ENCODE peak calls at places on chromosomes 13 and 19, in five cellular contexts. B is K562, Z is H1, V is A549, U is HepG2. J is an unnamed sample.

GRCh38 chr19:36003284-36003683 is 5.3 kb downstream of the SYNE4 start:
- DNase-seq in B (no peak), Z (no peak), V (no peak), U (no peak), J (no peak)

GRCh38 chr13:26483546-26483945 is 73.9 kb upstream of the WASF3 start:
- DNase-seq in B (no peak), Z (no peak), V (no peak), U (no peak), J (no peak)

GRCh38 chr19:11377756-11378155 is 3.3 kb downstream of the SWSAP1 start:
- DNase-seq in B (no peak), Z (no peak), V (no peak), U (no peak), J (peak)

GRCh38 chr13:72891423-72891822 is 109.5 kb downstream of the PIBF1 start:
- DNase-seq in B (no peak), Z (no peak), V (no peak), U (no peak), J (no peak)

GRCh38 chr19:33333615-33334014 is 31.3 kb upstream of the CEBPA start:
- DNase-seq in B (no peak), Z (no peak), V (no peak), U (peak), J (no peak)

GRCh38 chr13:44364601-44365000 is 9.0 kb upstream of the SERP2 start:
- DNase-seq in B (no peak), Z (no peak), V (no peak), U (peak), J (peak)

GRCh38 chr19:49488863-49489537 is 1.6 kb downstream of the RPL13A start:
- DNase-seq in B (no peak), Z (no peak), V (no peak), U (no peak), J (no peak)

GRCh38 chr13:73870970-73871935 is 263.0 kb downstream of the KLF12 start:
- DNase-seq in B (no peak), Z (no peak), V (no peak), U (no peak), J (peak)

GRCh38 chr19:44626067-44626624 is 12.8 kb downstream of the IGSF23 start:
- DNase-seq in B (no peak), Z (no peak), V (peak), U (peak), J (peak)

GRCh38 chr19:1512671-1513491 is at the start of gene ADAMTSL5:
- DNase-seq in B (peak), Z (no peak), V (peak), U (peak), J (peak)

GRCh38 chr19:51135004-51135403 is 7.1 kb upstream of the SIGLEC7 start:
- DNase-seq in B (no peak), Z (no peak), V (no peak), U (no peak), J (no peak)

GRCh38 chr13:81686877-81687276 is 1346.0 kb upstream of the SPRY2 start:
- DNase-seq in B (no peak), Z (no peak), V (no peak), U (no peak), J (no peak)

GRCh38 chr19:42360787-42361544 is 29.1 kb downstream of the CNFN start:
- DNase-seq in B (no peak), Z (peak), V (no peak), U (no peak), J (no peak)

GRCh38 chr13:30526612-30527217 is 61.0 kb upstream of the HMGB1 start:
- DNase-seq in B (no peak), Z (no peak), V (no peak), U (peak), J (peak)

GRCh38 chr13:68234278-68234677 is 1004.1 kb upstream of the PCDH9 start:
- DNase-seq in B (no peak), Z (no peak), V (no peak), U (no peak), J (no peak)

GRCh38 chr19:34644991-34645461 is 31.9 kb downstream of the SCGB2B2 start:
- DNase-seq in B (no peak), Z (no peak), V (no peak), U (no peak), J (no peak)

GRCh38 chr19:11405846-11406643 is 13.1 kb downstream of the RGL3 start:
- DNase-seq in B (no peak), Z (peak), V (no peak), U (no peak), J (no peak)

GRCh38 chr13:43994999-43995859 is 115.5 kb downstream of the LACC1 start:
- DNase-seq in B (no peak), Z (no peak), V (no peak), U (no peak), J (no peak)

GRCh38 chr13:110107568-110108347 is 199.2 kb downstream of the COL4A1 start:
- DNase-seq in B (no peak), Z (peak), V (no peak), U (no peak), J (no peak)

GRCh38 chr19:56837492-56837891 is 3.0 kb downstream of the PEG3 start:
- DNase-seq in B (no peak), Z (no peak), V (no peak), U (peak), J (no peak)

GRCh38 chr19:56403764-56404704 is at the start of gene ZNF583:
- DNase-seq in B (peak), Z (peak), V (peak), U (peak), J (peak)

GRCh38 chr19:31513841-31514240 is 164.6 kb upstream of the TSHZ3 start:
- DNase-seq in B (no peak), Z (peak), V (no peak), U (no peak), J (no peak)

GRCh38 chr19:9354651-9355050 is 8.2 kb upstream of the ZNF177 start:
- DNase-seq in B (no peak), Z (no peak), V (no peak), U (no peak), J (no peak)

GRCh38 chr13:106623799-106624198 is 55.9 kb upstream of the ARGLU1 start:
- DNase-seq in B (no peak), Z (no peak), V (no peak), U (no peak), J (no peak)

GRCh38 chr13:80881495-80882482 is 540.9 kb upstream of the SPRY2 start:
- DNase-seq in B (peak), Z (no peak), V (no peak), U (no peak), J (no peak)

GRCh38 chr13:72970956-72971355 is 87.8 kb upstream of the KLF5 start:
- DNase-seq in B (no peak), Z (no peak), V (no peak), U (no peak), J (peak)

GRCh38 chr13:63305641-63306133 is 1890.0 kb upstream of the PCDH20 start:
- DNase-seq in B (no peak), Z (no peak), V (no peak), U (no peak), J (no peak)

GRCh38 chr19:12956446-12957388 is at the start of gene GADD45GIP1:
- DNase-seq in B (peak), Z (peak), V (peak), U (peak), J (peak)

GRCh38 chr13:111184685-111185401 is 69.7 kb downstream of the ARHGEF7 start:
- DNase-seq in B (no peak), Z (no peak), V (no peak), U (no peak), J (no peak)

GRCh38 chr13:43880451-43880850 is 747 bp downstream of the LACC1 start:
- DNase-seq in B (no peak), Z (no peak), V (no peak), U (no peak), J (no peak)

GRCh38 chr19:50720921-50721291 is 1.3 kb upstream of the SHANK1 start:
- DNase-seq in B (no peak), Z (peak), V (no peak), U (no peak), J (peak)

GRCh38 chr19:14632286-14632685 is 42.4 kb downstream of the ADGRE3 start:
- DNase-seq in B (peak), Z (no peak), V (peak), U (peak), J (peak)

GRCh38 chr19:31548941-31549340 is 199.7 kb upstream of the TSHZ3 start:
- DNase-seq in B (no peak), Z (no peak), V (no peak), U (no peak), J (peak)

GRCh38 chr13:60396008-60396782 is 825 bp upstream of the TDRD3 start:
- DNase-seq in B (peak), Z (peak), V (peak), U (peak), J (peak)

GRCh38 chr19:47836038-47836437 is 14.3 kb downstream of the CRX start:
- DNase-seq in B (no peak), Z (no peak), V (no peak), U (no peak), J (no peak)

GRCh38 chr13:43758834-43759233 is 27.9 kb downstream of the ENOX1 start:
- DNase-seq in B (no peak), Z (no peak), V (no peak), U (no peak), J (no peak)

DNA sequence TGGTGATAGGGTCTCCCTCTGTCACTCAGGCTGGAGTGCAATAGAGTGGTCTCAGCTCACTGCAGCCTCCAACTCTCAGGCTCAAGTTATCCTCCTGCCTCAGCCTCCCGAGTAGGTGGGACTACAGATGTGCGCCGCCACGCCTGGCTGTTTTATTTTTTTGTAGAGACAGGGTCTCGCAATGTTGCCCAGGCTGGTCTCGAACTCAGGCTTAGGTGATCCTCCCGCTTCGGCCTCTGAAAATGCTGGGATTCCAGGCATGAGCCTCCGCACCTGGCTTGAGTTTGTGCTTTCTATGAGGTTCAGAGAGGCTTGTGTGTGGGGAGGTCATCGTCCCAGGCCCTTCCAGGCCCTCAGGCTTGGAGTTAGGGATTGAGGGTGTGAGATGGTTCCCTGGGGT is 39.2 kb upstream of the TNFAIP8L1 start:
- DNase-seq in B (no peak), Z (no peak), V (no peak), U (no peak), J (no peak)
- TF ChIP-seq CTCF in B (no peak), Z (no peak), V (no peak), U (no peak), J (no peak)

GRCh38 chr13:46469064-46469463 is 82.0 kb upstream of the RUBCNL start:
- DNase-seq in B (no peak), Z (no peak), V (no peak), U (no peak), J (no peak)
- TF ChIP-seq USF2 in B (no peak), Z (no peak), V (no peak), U (no peak), J (no peak)

GRCh38 chr13:49258097-49258796 is 10.5 kb downstream of the CDADC1 start:
- DNase-seq in B (no peak), Z (no peak), V (no peak), U (no peak), J (no peak)

GRCh38 chr13:49256841-49257240 is 9.1 kb downstream of the CDADC1 start:
- DNase-seq in B (no peak), Z (no peak), V (no peak), U (no peak), J (peak)

GRCh38 chr13:49253997-49254396 is 6.3 kb downstream of the CDADC1 start:
- DNase-seq in B (no peak), Z (no peak), V (no peak), U (no peak), J (no peak)

GRCh38 chr13:49248433-49249002 is 793 bp downstream of the CDADC1 start:
- DNase-seq in B (no peak), Z (peak), V (peak), U (peak), J (peak)

DNA sequence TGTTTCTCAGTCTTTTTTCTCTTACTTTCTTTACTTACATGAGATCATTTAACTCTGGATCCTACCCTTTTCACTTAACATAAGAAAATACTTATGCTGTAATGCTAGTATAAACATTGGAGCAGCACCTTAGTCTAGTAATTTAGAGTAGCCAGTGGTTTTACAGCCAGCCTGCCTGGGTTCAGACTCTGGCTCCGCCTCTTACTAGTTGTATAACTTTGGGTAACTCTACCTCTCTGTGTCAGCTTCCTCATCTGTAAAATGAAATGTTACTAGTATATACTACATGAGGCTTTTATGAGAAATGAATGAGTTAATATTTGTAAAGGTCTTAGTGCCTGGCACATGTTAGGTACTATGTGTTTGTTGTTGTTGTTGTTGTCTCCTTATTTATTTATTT is 5.6 kb downstream of the CDADC1 start:
- DNase-seq in B (no peak), Z (no peak), V (no peak), U (no peak), J (no peak)
- TF ChIP-seq MAFK in B (no peak), Z (no peak), V (no peak), U (no peak), J (no peak)

GRCh38 chr13:20128459-20128927 is 32.4 kb downstream of the GJA3 start:
- DNase-seq in B (no peak), Z (no peak), V (no peak), U (peak), J (no peak)
- TF ChIP-seq CTCF in B (no peak), Z (peak), V (no peak), U (peak), J (no peak)

GRCh38 chr19:3645067-3645396 is 18.4 kb upstream of the CACTIN start:
- DNase-seq in B (no peak), Z (no peak), V (no peak), U (no peak), J (no peak)

GRCh38 chr19:3645726-3646125 is 19.1 kb upstream of the CACTIN start:
- DNase-seq in B (no peak), Z (no peak), V (no peak), U (no peak), J (no peak)

GRCh38 chr19:3642987-3643386 is 16.4 kb upstream of the CACTIN start:
- DNase-seq in B (peak), Z (peak), V (no peak), U (no peak), J (no peak)

GRCh38 chr19:3643592-3644313 is 17.2 kb upstream of the CACTIN start:
- DNase-seq in B (no peak), Z (no peak), V (no peak), U (no peak), J (no peak)

GRCh38 chr19:3644351-3645066 is 17.9 kb upstream of the CACTIN start:
- DNase-seq in B (no peak), Z (no peak), V (no peak), U (no peak), J (peak)
- TF ChIP-seq USF2 in B (no peak), Z (no peak), V (no peak), U (no peak), J (no peak)

DNA sequence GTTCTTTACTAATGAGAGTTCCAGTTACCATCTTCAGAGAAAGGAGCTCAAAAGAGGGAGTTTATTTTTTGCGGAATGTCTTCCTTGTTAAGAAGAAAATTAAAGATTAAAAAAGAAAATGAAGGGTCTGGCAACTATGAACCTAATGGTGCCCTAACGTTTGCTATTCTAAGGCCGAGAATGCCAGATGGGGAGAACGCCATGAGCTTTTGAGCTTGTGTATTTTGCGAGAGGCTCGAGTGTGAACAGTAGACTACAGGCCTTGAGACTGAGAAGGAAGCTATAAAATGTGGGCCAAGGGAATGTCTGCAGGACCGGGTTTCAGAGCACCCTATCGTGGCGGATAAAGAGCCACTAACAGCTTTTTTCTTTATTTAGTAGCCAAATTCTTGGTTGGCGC is 6.7 kb downstream of the FGF14 start:
- DNase-seq in B (no peak), Z (no peak), V (no peak), U (no peak), J (no peak)
- TF ChIP-seq MAFK in B (no peak), Z (no peak), V (no peak), U (no peak), J (no peak)